ENCODE peak calls at places on chromosomes 4 and X, in six cellular contexts. One of them, this sample, is unnamed.

GRCh38 chr4:89788243-89789072 is 48.5 kb downstream of the SNCA start:
- DNase-seq in CD8-positive, alpha-beta memory T cell: no peak
- DNase-seq in hepatocyte: no peak
- DNase-seq in fibroblast of the aortic adventitia: peak
- DNase-seq in GM23248: peak
- DNase-seq in mammary epithelial cell: peak
- DNase-seq in this sample: no peak

GRCh38 chrX:48025561-48025960 is 18.8 kb downstream of the SPACA5 start:
- DNase-seq in CD8-positive, alpha-beta memory T cell: peak
- DNase-seq in hepatocyte: peak
- DNase-seq in fibroblast of the aortic adventitia: peak
- DNase-seq in GM23248: peak
- DNase-seq in mammary epithelial cell: peak
- DNase-seq in this sample: peak

GRCh38 chr4:6364581-6364980 is 94.9 kb downstream of the WFS1 start:
- DNase-seq in CD8-positive, alpha-beta memory T cell: no peak
- DNase-seq in hepatocyte: no peak
- DNase-seq in fibroblast of the aortic adventitia: no peak
- DNase-seq in GM23248: no peak
- DNase-seq in mammary epithelial cell: no peak
- DNase-seq in this sample: no peak

GRCh38 chrX:84340981-84341380 is 153.0 kb upstream of the RPS6KA6 start:
- DNase-seq in CD8-positive, alpha-beta memory T cell: no peak
- DNase-seq in hepatocyte: no peak
- DNase-seq in fibroblast of the aortic adventitia: no peak
- DNase-seq in GM23248: peak
- DNase-seq in mammary epithelial cell: peak
- DNase-seq in this sample: peak

GRCh38 chr4:23875317-23875716 is 14.5 kb downstream of the PPARGC1A start:
- DNase-seq in CD8-positive, alpha-beta memory T cell: no peak
- DNase-seq in hepatocyte: peak
- DNase-seq in fibroblast of the aortic adventitia: no peak
- DNase-seq in GM23248: no peak
- DNase-seq in mammary epithelial cell: no peak
- DNase-seq in this sample: no peak

GRCh38 chr4:126018274-126018673 is 703.5 kb downstream of the FAT4 start:
- DNase-seq in CD8-positive, alpha-beta memory T cell: no peak
- DNase-seq in hepatocyte: no peak
- DNase-seq in fibroblast of the aortic adventitia: no peak
- DNase-seq in GM23248: no peak
- DNase-seq in mammary epithelial cell: no peak
- DNase-seq in this sample: no peak

GRCh38 chr4:166318810-166319525 is 445.9 kb downstream of the TLL1 start:
- DNase-seq in CD8-positive, alpha-beta memory T cell: no peak
- DNase-seq in hepatocyte: no peak
- DNase-seq in fibroblast of the aortic adventitia: peak
- DNase-seq in GM23248: peak
- DNase-seq in mammary epithelial cell: peak
- DNase-seq in this sample: peak

GRCh38 chrX:113741744-113742143 is 842.1 kb upstream of the HTR2C start:
- DNase-seq in CD8-positive, alpha-beta memory T cell: no peak
- DNase-seq in hepatocyte: peak
- DNase-seq in fibroblast of the aortic adventitia: peak
- DNase-seq in GM23248: peak
- DNase-seq in mammary epithelial cell: peak
- DNase-seq in this sample: peak

GRCh38 chr4:107780665-107781064 is 44.1 kb upstream of the SGMS2 start:
- DNase-seq in CD8-positive, alpha-beta memory T cell: no peak
- DNase-seq in hepatocyte: no peak
- DNase-seq in fibroblast of the aortic adventitia: no peak
- DNase-seq in GM23248: peak
- DNase-seq in mammary epithelial cell: peak
- DNase-seq in this sample: no peak

GRCh38 chr4:106614446-106614845 is 245.9 kb upstream of the GIMD1 start:
- DNase-seq in CD8-positive, alpha-beta memory T cell: no peak
- DNase-seq in hepatocyte: no peak
- DNase-seq in fibroblast of the aortic adventitia: peak
- DNase-seq in GM23248: peak
- DNase-seq in mammary epithelial cell: no peak
- DNase-seq in this sample: peak

GRCh38 chrX:108070891-108071290 is 20.5 kb downstream of the PSMD10 start:
- DNase-seq in CD8-positive, alpha-beta memory T cell: no peak
- DNase-seq in hepatocyte: no peak
- DNase-seq in fibroblast of the aortic adventitia: peak
- DNase-seq in GM23248: peak
- DNase-seq in mammary epithelial cell: peak
- DNase-seq in this sample: peak

GRCh38 chr4:176099314-176099713 is 33.7 kb downstream of the WDR17 start:
- DNase-seq in CD8-positive, alpha-beta memory T cell: no peak
- DNase-seq in hepatocyte: no peak
- DNase-seq in fibroblast of the aortic adventitia: no peak
- DNase-seq in GM23248: no peak
- DNase-seq in mammary epithelial cell: no peak
- DNase-seq in this sample: peak

GRCh38 chr4:1209821-1210220 is 37.4 kb upstream of the SPON2 start:
- DNase-seq in CD8-positive, alpha-beta memory T cell: peak
- DNase-seq in hepatocyte: peak
- DNase-seq in fibroblast of the aortic adventitia: peak
- DNase-seq in GM23248: peak
- DNase-seq in mammary epithelial cell: no peak
- DNase-seq in this sample: no peak

GRCh38 chrX:68697036-68697435 is 49.6 kb downstream of the STARD8 start:
- DNase-seq in CD8-positive, alpha-beta memory T cell: no peak
- DNase-seq in hepatocyte: no peak
- DNase-seq in fibroblast of the aortic adventitia: no peak
- DNase-seq in GM23248: no peak
- DNase-seq in mammary epithelial cell: no peak
- DNase-seq in this sample: no peak

GRCh38 chrX:68694429-68695205 is 47.2 kb downstream of the STARD8 start:
- DNase-seq in CD8-positive, alpha-beta memory T cell: no peak
- DNase-seq in hepatocyte: no peak
- DNase-seq in fibroblast of the aortic adventitia: no peak
- DNase-seq in GM23248: peak
- DNase-seq in mammary epithelial cell: no peak
- DNase-seq in this sample: no peak

GRCh38 chrX:68696267-68696666 is 48.8 kb downstream of the STARD8 start:
- DNase-seq in CD8-positive, alpha-beta memory T cell: no peak
- DNase-seq in hepatocyte: no peak
- DNase-seq in fibroblast of the aortic adventitia: no peak
- DNase-seq in GM23248: no peak
- DNase-seq in mammary epithelial cell: no peak
- DNase-seq in this sample: no peak

GRCh38 chrX:68693481-68694410 is 46.3 kb downstream of the STARD8 start:
- DNase-seq in CD8-positive, alpha-beta memory T cell: no peak
- DNase-seq in hepatocyte: peak
- DNase-seq in fibroblast of the aortic adventitia: peak
- DNase-seq in GM23248: peak
- DNase-seq in mammary epithelial cell: peak
- DNase-seq in this sample: peak

DNA sequence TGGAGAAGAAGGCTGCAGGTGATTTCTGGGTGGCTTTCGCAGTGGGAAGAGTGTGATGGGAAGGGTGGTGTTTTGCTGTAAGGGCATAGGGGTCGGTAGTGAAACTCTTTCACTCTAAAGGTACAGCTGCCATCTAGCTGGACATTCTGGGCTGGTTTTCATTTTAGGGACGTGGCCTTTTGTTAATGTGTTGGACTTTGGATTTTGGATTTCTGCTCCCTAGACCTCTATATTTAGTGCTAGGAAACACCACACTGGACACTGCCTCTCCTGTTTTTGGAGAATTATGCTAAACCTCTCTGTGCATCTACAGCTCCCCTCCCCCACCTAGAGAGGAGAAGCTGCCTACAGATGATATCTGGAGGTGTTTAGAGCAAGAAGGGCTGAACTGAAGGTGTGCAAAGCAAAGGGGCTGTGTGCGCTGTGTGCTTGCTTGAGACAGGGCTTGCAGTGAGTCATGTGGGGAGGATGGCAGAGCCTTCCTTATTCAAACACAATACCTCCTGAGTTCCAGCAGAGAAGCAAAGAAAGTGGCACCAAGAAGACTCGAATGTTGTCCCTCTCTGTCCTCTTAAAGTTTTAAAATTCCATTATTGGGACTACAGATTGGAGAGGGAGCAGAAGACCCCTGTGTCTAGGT is 47.9 kb downstream of the STARD8 start:
- DNase-seq in CD8-positive, alpha-beta memory T cell: no peak
- DNase-seq in hepatocyte: no peak
- DNase-seq in fibroblast of the aortic adventitia: no peak
- DNase-seq in GM23248: peak
- DNase-seq in mammary epithelial cell: no peak
- DNase-seq in this sample: no peak
- H3K4me3 ChIP-seq in CD8-positive, alpha-beta memory T cell: no peak
- H3K4me3 ChIP-seq in hepatocyte: no peak
- H3K4me3 ChIP-seq in fibroblast of the aortic adventitia: no peak
- H3K4me3 ChIP-seq in GM23248: no peak
- H3K4me3 ChIP-seq in mammary epithelial cell: no peak
- H3K4me3 ChIP-seq in this sample: no peak

GRCh38 chrX:332496-332860 is 13.9 kb upstream of the GTPBP6 start:
- DNase-seq in CD8-positive, alpha-beta memory T cell: peak
- DNase-seq in hepatocyte: no peak
- DNase-seq in fibroblast of the aortic adventitia: no peak
- DNase-seq in GM23248: no peak
- DNase-seq in mammary epithelial cell: no peak
- DNase-seq in this sample: no peak
- H3K4me3 ChIP-seq in CD8-positive, alpha-beta memory T cell: no peak
- H3K4me3 ChIP-seq in hepatocyte: no peak
- H3K4me3 ChIP-seq in fibroblast of the aortic adventitia: no peak
- H3K4me3 ChIP-seq in GM23248: no peak
- H3K4me3 ChIP-seq in mammary epithelial cell: no peak
- H3K4me3 ChIP-seq in this sample: no peak

DNA sequence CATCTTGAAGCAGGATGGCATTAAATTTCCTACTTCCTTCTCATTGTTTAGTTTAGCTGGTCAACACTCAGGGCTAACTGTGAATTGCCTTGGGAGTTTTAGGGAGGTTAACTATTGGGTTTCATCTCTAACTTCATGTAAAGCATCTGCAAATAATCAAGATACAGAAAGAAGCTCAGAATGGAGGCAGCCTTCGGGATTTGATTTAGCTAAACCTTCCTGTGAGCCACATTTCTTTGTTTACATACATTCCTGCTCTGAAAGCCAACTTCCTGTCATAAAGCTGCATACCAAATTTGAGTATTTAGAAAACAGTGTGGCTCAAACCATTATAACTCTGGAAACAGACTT is 131.7 kb upstream of the PCDH18 start:
- DNase-seq in CD8-positive, alpha-beta memory T cell: no peak
- DNase-seq in hepatocyte: peak
- DNase-seq in fibroblast of the aortic adventitia: peak
- DNase-seq in GM23248: peak
- DNase-seq in mammary epithelial cell: no peak
- DNase-seq in this sample: no peak
- H3K4me3 ChIP-seq in CD8-positive, alpha-beta memory T cell: no peak
- H3K4me3 ChIP-seq in hepatocyte: no peak
- H3K4me3 ChIP-seq in fibroblast of the aortic adventitia: no peak
- H3K4me3 ChIP-seq in GM23248: peak
- H3K4me3 ChIP-seq in mammary epithelial cell: no peak
- H3K4me3 ChIP-seq in this sample: no peak

DNA sequence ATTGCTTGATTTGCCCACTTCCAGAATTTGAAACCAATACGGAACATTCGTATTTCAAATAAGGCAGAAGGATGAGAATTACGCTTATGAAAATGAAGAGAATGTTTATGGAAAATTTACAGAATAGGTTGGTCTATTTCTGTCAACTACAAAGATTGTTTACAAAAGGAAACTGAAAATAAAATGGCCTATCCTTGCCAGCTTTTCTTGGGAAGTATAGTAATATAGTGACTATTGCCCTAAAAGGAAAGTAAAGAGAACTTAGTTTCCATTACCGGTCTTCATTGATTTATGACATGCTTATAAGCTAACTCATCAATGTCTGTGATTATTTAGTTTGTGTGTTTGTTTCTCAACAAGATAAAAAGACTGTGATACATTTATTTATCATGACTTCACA is 2.9 kb upstream of the SPRY1 start:
- DNase-seq in CD8-positive, alpha-beta memory T cell: no peak
- DNase-seq in hepatocyte: no peak
- DNase-seq in fibroblast of the aortic adventitia: no peak
- DNase-seq in GM23248: no peak
- DNase-seq in mammary epithelial cell: no peak
- DNase-seq in this sample: no peak
- H3K4me3 ChIP-seq in CD8-positive, alpha-beta memory T cell: no peak
- H3K4me3 ChIP-seq in hepatocyte: no peak
- H3K4me3 ChIP-seq in fibroblast of the aortic adventitia: no peak
- H3K4me3 ChIP-seq in GM23248: no peak
- H3K4me3 ChIP-seq in mammary epithelial cell: no peak
- H3K4me3 ChIP-seq in this sample: no peak

GRCh38 chr4:159175165-159175988 is 72.5 kb downstream of the RAPGEF2 start:
- DNase-seq in CD8-positive, alpha-beta memory T cell: peak
- DNase-seq in hepatocyte: peak
- DNase-seq in fibroblast of the aortic adventitia: peak
- DNase-seq in GM23248: peak
- DNase-seq in mammary epithelial cell: peak
- DNase-seq in this sample: peak
- H3K4me3 ChIP-seq in CD8-positive, alpha-beta memory T cell: no peak
- H3K4me3 ChIP-seq in hepatocyte: no peak
- H3K4me3 ChIP-seq in fibroblast of the aortic adventitia: peak
- H3K4me3 ChIP-seq in GM23248: peak
- H3K4me3 ChIP-seq in mammary epithelial cell: peak
- H3K4me3 ChIP-seq in this sample: no peak

GRCh38 chr4:75630174-75630931 is at the start of gene CDKL2:
- DNase-seq in CD8-positive, alpha-beta memory T cell: peak
- DNase-seq in hepatocyte: peak
- DNase-seq in fibroblast of the aortic adventitia: peak
- DNase-seq in GM23248: peak
- DNase-seq in mammary epithelial cell: peak
- DNase-seq in this sample: peak
- H3K4me3 ChIP-seq in CD8-positive, alpha-beta memory T cell: peak
- H3K4me3 ChIP-seq in hepatocyte: peak
- H3K4me3 ChIP-seq in fibroblast of the aortic adventitia: peak
- H3K4me3 ChIP-seq in GM23248: peak
- H3K4me3 ChIP-seq in mammary epithelial cell: peak
- H3K4me3 ChIP-seq in this sample: peak

GRCh38 chr4:34250562-34250961 is 1993.8 kb downstream of the ARAP2 start:
- DNase-seq in CD8-positive, alpha-beta memory T cell: no peak
- DNase-seq in hepatocyte: no peak
- DNase-seq in fibroblast of the aortic adventitia: peak
- DNase-seq in GM23248: peak
- DNase-seq in mammary epithelial cell: peak
- DNase-seq in this sample: peak
- H3K4me3 ChIP-seq in CD8-positive, alpha-beta memory T cell: no peak
- H3K4me3 ChIP-seq in hepatocyte: no peak
- H3K4me3 ChIP-seq in fibroblast of the aortic adventitia: no peak
- H3K4me3 ChIP-seq in GM23248: no peak
- H3K4me3 ChIP-seq in mammary epithelial cell: no peak
- H3K4me3 ChIP-seq in this sample: no peak